ENCODE peak calls at places on chromosomes 7 and 10, in six cellular contexts. J is small intestine, C is cardiac muscle cell, R is adrenal gland, K is lower lobe of right lung, P is dorsolateral prefrontal cortex. T is an unnamed sample.

GRCh38 chr10:124740374-124741280 is 3.6 kb downstream of the FAM53B start:
- DNase-seq in J (peak; percentile 95), C (peak; percentile 70), R (peak; percentile 81), K (peak; percentile 77), P (peak; percentile 75), T (peak; percentile 60)

GRCh38 chr10:97687785-97688781 is 1.0 kb upstream of the AVPI1 start:
- DNase-seq in J (no peak), C (peak; percentile 63), R (peak; percentile 89), K (no peak), P (no peak), T (no peak)

GRCh38 chr10:119688033-119688508 is 36.9 kb downstream of the BAG3 start:
- DNase-seq in J (no peak), C (no peak), R (no peak), K (no peak), P (no peak), T (no peak)

GRCh38 chr10:98886686-98887085 is 349.0 kb downstream of the HPSE2 start:
- DNase-seq in J (no peak), C (peak; percentile 40), R (no peak), K (no peak), P (no peak), T (no peak)

GRCh38 chr10:7826971-7827370 is 8.7 kb downstream of the TAF3 start:
- DNase-seq in J (no peak), C (peak; percentile 65), R (peak; percentile 62), K (no peak), P (no peak), T (no peak)

GRCh38 chr7:73509463-73509862 is 12.6 kb downstream of the BAZ1B start:
- DNase-seq in J (no peak), C (no peak), R (no peak), K (peak; percentile 75), P (no peak), T (no peak)

GRCh38 chr10:14056545-14057332 is 274.0 kb downstream of the FRMD4A start:
- DNase-seq in J (no peak), C (peak; percentile 81), R (no peak), K (no peak), P (no peak), T (no peak)

GRCh38 chr7:37131855-37132254 is 316.8 kb downstream of the ELMO1 start:
- DNase-seq in J (no peak), C (no peak), R (no peak), K (no peak), P (no peak), T (no peak)

GRCh38 chr7:47787249-47788069 is 160.8 kb downstream of the PKD1L1 start:
- DNase-seq in J (no peak), C (no peak), R (peak; percentile 52), K (no peak), P (no peak), T (no peak)

GRCh38 chr10:72485701-72486100 is 131.0 kb upstream of the DNAJB12 start:
- DNase-seq in J (no peak), C (no peak), R (no peak), K (no peak), P (no peak), T (no peak)

GRCh38 chr7:24725554-24726260 is 31.6 kb downstream of the GSDME start:
- DNase-seq in J (no peak), C (no peak), R (peak; percentile 6), K (no peak), P (peak; percentile 60), T (no peak)

GRCh38 chr10:37752309-37752875 is 105.0 kb downstream of the ZNF248 start:
- DNase-seq in J (no peak), C (no peak), R (no peak), K (no peak), P (no peak), T (no peak)

GRCh38 chr10:18404530-18404929 is 246.9 kb downstream of the NSUN6 start:
- DNase-seq in J (no peak), C (no peak), R (no peak), K (no peak), P (no peak), T (no peak)

GRCh38 chr7:50665403-50666123 is 100.4 kb upstream of the DDC start:
- DNase-seq in J (no peak), C (peak; percentile 25), R (no peak), K (no peak), P (no peak), T (no peak)

GRCh38 chr7:35519971-35520809 is 174.7 kb downstream of the HERPUD2 start:
- DNase-seq in J (peak; percentile 62), C (peak; percentile 89), R (peak; percentile 85), K (peak; percentile 67), P (no peak), T (no peak)

GRCh38 chr10:44463511-44464121 is 78.7 kb upstream of the CXCL12 start:
- DNase-seq in J (no peak), C (no peak), R (no peak), K (no peak), P (no peak), T (no peak)

GRCh38 chr7:139127648-139128047 is 18.1 kb upstream of the ZC3HAV1 start:
- DNase-seq in J (no peak), C (peak; percentile 14), R (no peak), K (no peak), P (no peak), T (no peak)

GRCh38 chr10:96502561-96503267 is 11.0 kb downstream of the TLL2 start:
- DNase-seq in J (no peak), C (no peak), R (no peak), K (no peak), P (no peak), T (no peak)

GRCh38 chr7:106287786-106288185 is 3.0 kb upstream of the NAMPT start:
- DNase-seq in J (peak; percentile 50), C (no peak), R (no peak), K (no peak), P (no peak), T (no peak)

GRCh38 chr7:106289848-106290247 is 5.1 kb upstream of the NAMPT start:
- DNase-seq in J (no peak), C (no peak), R (no peak), K (no peak), P (no peak), T (no peak)

GRCh38 chr7:106291247-106291646 is 6.5 kb upstream of the NAMPT start:
- DNase-seq in J (no peak), C (no peak), R (no peak), K (no peak), P (no peak), T (no peak)

GRCh38 chr7:106294334-106294733 is 9.6 kb upstream of the NAMPT start:
- DNase-seq in J (no peak), C (no peak), R (no peak), K (no peak), P (no peak), T (no peak)

GRCh38 chr7:106290319-106290718 is 5.5 kb upstream of the NAMPT start:
- DNase-seq in J (peak; percentile 99), C (no peak), R (no peak), K (no peak), P (no peak), T (no peak)
- H3K27ac ChIP-seq in J (peak overlapping the region; percentile 84), C (no peak overlapping the region), R (no peak overlapping the region), K (no peak overlapping the region), P (no peak overlapping the region), T (no peak overlapping the region)

GRCh38 chr7:129609666-129610065 is 1.9 kb upstream of the NRF1 start:
- DNase-seq in J (no peak), C (no peak), R (no peak), K (no peak), P (no peak), T (no peak)

GRCh38 chr7:129612112-129613015 is 844 bp downstream of the NRF1 start:
- DNase-seq in J (peak; percentile 36), C (peak; percentile 45), R (peak; percentile 77), K (peak; percentile 72), P (peak; percentile 55), T (peak; percentile 38)

GRCh38 chr7:129611246-129612111 is at the start of gene NRF1:
- DNase-seq in J (peak; percentile 88), C (peak; percentile 96), R (peak; percentile 94), K (peak; percentile 93), P (peak; percentile 89), T (peak; percentile 88)

GRCh38 chr7:129613016-129613337 is 1.5 kb downstream of the NRF1 start:
- DNase-seq in J (no peak), C (no peak), R (no peak), K (no peak), P (no peak), T (no peak)

GRCh38 chr7:129610709-129611245 is 743 bp upstream of the NRF1 start:
- DNase-seq in J (no peak), C (no peak), R (no peak), K (no peak), P (no peak), T (no peak)
- H3K27ac ChIP-seq in J (peak overlapping the region; percentile 93), C (peak overlapping the region; percentile 95), R (no peak overlapping the region), K (peak overlapping the region; percentile 97), P (peak overlapping the region; percentile 99), T (peak overlapping the region; percentile 94)

GRCh38 chr7:38903057-38903456 is 5.9 kb downstream of the VPS41 start:
- DNase-seq in J (no peak), C (no peak), R (no peak), K (no peak), P (no peak), T (no peak)

GRCh38 chr7:38905026-38905759 is 3.8 kb downstream of the VPS41 start:
- DNase-seq in J (no peak), C (peak; percentile 15), R (no peak), K (no peak), P (no peak), T (no peak)

GRCh38 chr7:38909870-38910269 is 879 bp upstream of the VPS41 start:
- DNase-seq in J (no peak), C (no peak), R (no peak), K (no peak), P (no peak), T (no peak)

GRCh38 chr7:38907066-38907465 is 1.9 kb downstream of the VPS41 start:
- DNase-seq in J (no peak), C (no peak), R (no peak), K (no peak), P (no peak), T (no peak)

DNA sequence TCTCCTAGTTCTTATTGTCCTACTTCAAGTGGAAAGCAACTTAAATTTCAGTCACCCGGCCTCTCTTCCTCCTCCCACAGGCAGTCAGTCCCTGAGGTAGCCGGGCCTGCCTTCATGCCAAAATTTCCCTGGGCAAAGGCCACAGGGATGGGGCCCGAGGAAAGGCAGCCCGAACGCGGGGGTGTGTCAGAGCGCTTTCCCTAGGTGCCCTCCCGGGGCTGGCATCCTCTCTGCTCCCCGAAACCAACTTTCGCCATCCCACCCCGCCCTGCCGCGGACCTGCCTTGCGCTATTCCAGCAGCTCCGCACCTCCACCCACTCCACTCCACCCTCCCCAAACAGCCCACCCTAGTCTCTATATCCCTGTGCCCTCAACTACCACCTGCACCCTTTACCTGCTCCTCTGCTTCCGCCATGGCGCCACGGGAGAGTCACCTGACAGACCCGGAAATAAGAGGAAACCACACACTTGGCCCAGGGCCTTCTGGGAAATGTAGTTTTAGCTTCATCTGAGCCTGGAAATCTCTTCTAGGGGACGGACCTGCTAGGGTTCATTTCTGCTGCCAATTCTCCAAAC is at the start of gene VPS41:
- DNase-seq in J (peak; percentile 91), C (peak; percentile 77), R (peak; percentile 92), K (peak; percentile 84), P (peak; percentile 86), T (peak; percentile 59)
- H3K27ac ChIP-seq in J (peak within 1 kb of the TSS; percentile 24), C (no peak within 1 kb of the TSS), R (no peak within 1 kb of the TSS), K (peak within 1 kb of the TSS; percentile 66), P (no peak within 1 kb of the TSS), T (peak within 1 kb of the TSS; percentile 17)

DNA sequence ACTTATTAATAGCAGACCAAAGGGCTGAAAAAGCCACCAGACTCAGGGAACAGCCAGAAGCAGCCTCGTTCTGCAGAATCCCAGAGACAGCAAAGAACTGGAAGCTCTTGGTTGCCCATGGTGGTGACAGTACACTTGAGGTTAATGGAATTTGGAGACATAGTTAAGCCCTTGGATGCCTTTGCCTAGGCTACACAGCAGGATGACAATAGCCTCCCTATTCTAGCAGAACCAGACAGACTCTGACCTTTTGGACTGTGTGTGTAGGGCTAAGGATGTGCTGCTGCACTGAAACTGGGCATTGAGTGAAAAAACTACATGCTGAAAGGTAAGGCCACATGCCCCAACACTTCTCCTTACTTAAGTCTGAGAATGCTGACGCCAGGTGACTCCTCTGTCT is 22.7 kb downstream of the OTUD1 start:
- DNase-seq in J (no peak), C (no peak), R (no peak), K (no peak), P (no peak), T (no peak)
- H3K27ac ChIP-seq in J (no peak overlapping the region), C (peak overlapping the region; percentile 80), R (no peak overlapping the region), K (no peak overlapping the region), P (no peak overlapping the region), T (no peak overlapping the region)

T was measured in substantia nigra.